ENCODE peak calls at places on chromosomes 7 and 10, in four cellular contexts. N is NCI-H510A treated with DMSO at 0.1 percent for 48 hours, R is BJ, U is iPS DF 19.7. V is an unnamed sample.

GRCh38 chr10:4820804-4821401 is 5.1 kb upstream of the AKR1E2 start:
- DNase-seq in N (no peak), R (no peak), U (no peak), V (no peak)

GRCh38 chr10:94496010-94496409 is 49.6 kb upstream of the HELLS start:
- DNase-seq in N (no peak), R (no peak), U (no peak), V (no peak)

GRCh38 chr10:89182894-89183293 is 24.2 kb downstream of the CH25H start:
- DNase-seq in N (no peak), R (no peak), U (no peak), V (no peak)

GRCh38 chr7:38229386-38229785 is 44.0 kb downstream of the TARP start:
- DNase-seq in N (no peak), R (no peak), U (no peak), V (no peak)

GRCh38 chr10:124886195-124886594 is 55.7 kb upstream of the ZRANB1 start:
- DNase-seq in N (no peak), R (no peak), U (no peak), V (no peak)

GRCh38 chr7:5361446-5362155 is 62.0 kb downstream of the TNRC18 start:
- DNase-seq in N (no peak), R (no peak), U (no peak), V (no peak)

GRCh38 chr10:22229756-22230330 is 12.0 kb upstream of the EBLN1 start:
- DNase-seq in N (peak), R (no peak), U (no peak), V (no peak)

GRCh38 chr10:111114931-111115500 is 38.2 kb downstream of the ADRA2A start:
- DNase-seq in N (no peak), R (no peak), U (no peak), V (no peak)

GRCh38 chr10:100970076-100970913 is 991 bp downstream of the SEMA4G start:
- DNase-seq in N (no peak), R (no peak), U (no peak), V (no peak)

GRCh38 chr7:30465342-30466170 is 13.0 kb downstream of the NOD1 start:
- DNase-seq in N (peak), R (no peak), U (no peak), V (no peak)

GRCh38 chr10:15346440-15347141 is 24.5 kb downstream of the FAM171A1 start:
- DNase-seq in N (no peak), R (no peak), U (no peak), V (no peak)

V was measured in iPS DF 6.9.